ENCODE peak calls at places on chromosome 10, in nine cellular contexts. T is LoVo; M is stimulated activated CD8-positive, alpha-beta memory T cell treated with anti-CD3 and anti-CD28 coated beads, Interleukin-2, amount 100 ng/mL, for 1 hour; D is activated effector memory CD4-positive, alpha-beta T cell treated with Interleukin-2 at 50 U/mL for 16 hours; W is AG08395; X is NCI-H748 treated with DMSO at 0.1 percent for 48 hours; E is NCI-H345; K is caudate nucleus; R is globus pallidus. J is an unnamed sample.

GRCh38 chr10:43960477-43960876 is 311.8 kb upstream of the ZNF32 start:
- DNase-seq in M (no peak), X (no peak), R (no peak), T (no peak), D (no peak), E (no peak), K (no peak), W (no peak), J (no peak)

GRCh38 chr10:80318742-80319141 is 29.3 kb upstream of the MAT1A start:
- DNase-seq in D (no peak), W (no peak), M (no peak), K (no peak), R (no peak), E (no peak), X (no peak), T (no peak), J (no peak)

GRCh38 chr10:12165036-12165435 is 30.7 kb downstream of the NUDT5 start:
- DNase-seq in D (no peak), T (no peak), X (no peak), M (no peak), K (no peak), E (no peak), W (no peak), R (peak; percentile 64), J (no peak)

GRCh38 chr10:16856567-16856966 is 39.3 kb upstream of the RSU1 start:
- DNase-seq in X (no peak), M (no peak), R (no peak), D (no peak), W (no peak), E (no peak), K (no peak), T (no peak), J (no peak)

GRCh38 chr10:31362023-31362641 is 43.1 kb downstream of the ZEB1 start:
- DNase-seq in T (no peak), M (no peak), W (no peak), X (no peak), D (no peak), R (no peak), K (no peak), E (no peak), J (no peak)

GRCh38 chr10:129622736-129623135 is 155.7 kb downstream of the MGMT start:
- DNase-seq in T (no peak), D (no peak), M (no peak), R (no peak), E (no peak), K (no peak), W (no peak), X (no peak), J (no peak)

GRCh38 chr10:60487543-60487942 is 97.9 kb upstream of the ANK3 start:
- DNase-seq in K (no peak), X (no peak), E (no peak), W (no peak), M (no peak), T (no peak), D (no peak), R (no peak), J (no peak)

GRCh38 chr10:7593068-7593467 is 73.7 kb downstream of the ITIH5 start:
- DNase-seq in X (no peak), T (no peak), R (peak; percentile 19), M (no peak), E (no peak), W (peak; percentile 54), K (no peak), D (no peak), J (no peak)

GRCh38 chr10:116654816-116655215 is 34.1 kb downstream of the PNLIPRP2 start:
- DNase-seq in D (no peak), K (no peak), W (no peak), T (no peak), R (no peak), M (no peak), E (no peak), X (no peak), J (no peak)

GRCh38 chr10:47364366-47364765 is 16.2 kb downstream of the RBP3 start:
- DNase-seq in K (no peak), E (peak; percentile 63), M (no peak), W (no peak), D (no peak), X (peak; percentile 10), R (no peak), T (peak; percentile 4), J (peak; percentile 47)

GRCh38 chr10:123526356-123527079 is 139.6 kb upstream of the GPR26 start:
- DNase-seq in R (no peak), E (no peak), M (no peak), K (no peak), X (no peak), W (no peak), D (no peak), T (no peak), J (no peak)

GRCh38 chr10:88522715-88523114 is 60.4 kb downstream of the RNLS start:
- DNase-seq in K (no peak), R (no peak), T (no peak), D (no peak), W (no peak), X (no peak), E (no peak), M (no peak), J (no peak)

GRCh38 chr10:47451998-47452494 is 31.9 kb downstream of the ANXA8 start:
- DNase-seq in R (no peak), E (no peak), K (no peak), T (no peak), M (no peak), X (no peak), W (no peak), D (no peak), J (no peak)

GRCh38 chr10:93580824-93581223 is 14.4 kb downstream of the FFAR4 start:
- DNase-seq in R (no peak), X (no peak), K (peak; percentile 12), W (no peak), M (no peak), D (no peak), E (peak; percentile 11), T (no peak), J (no peak)

GRCh38 chr10:112778579-112778978 is 171.5 kb upstream of the TCF7L2 start:
- DNase-seq in X (no peak), W (no peak), M (no peak), R (no peak), K (no peak), E (no peak), T (peak; percentile 65), D (no peak), J (no peak)

GRCh38 chr10:58666024-58666423 is 153.4 kb downstream of the BICC1 start:
- DNase-seq in T (peak; percentile 15), D (no peak), X (no peak), M (no peak), R (no peak), K (no peak), W (no peak), E (no peak), J (no peak)

GRCh38 chr10:21506351-21506750 is 19.1 kb downstream of the SKIDA1 start:
- DNase-seq in M (no peak), W (no peak), K (no peak), R (no peak), X (no peak), D (no peak), T (no peak), E (no peak), J (no peak)

GRCh38 chr10:72694476-72695369 is 2.8 kb downstream of the MCU start:
- DNase-seq in M (no peak), R (peak; percentile 42), D (no peak), T (no peak), W (peak; percentile 40), K (no peak), X (no peak), E (no peak), J (no peak)

GRCh38 chr10:58512470-58513188 is at the start of gene BICC1:
- DNase-seq in K (peak; percentile 40), T (peak; percentile 30), M (no peak), E (peak; percentile 61), X (peak; percentile 35), D (no peak), W (peak; percentile 65), R (peak; percentile 26), J (no peak)

GRCh38 chr10:63267414-63268138 is 134.4 kb downstream of the NRBF2 start:
- DNase-seq in T (peak; percentile 69), R (peak; percentile 70), E (no peak), K (no peak), M (no peak), X (no peak), W (peak; percentile 49), D (no peak), J (peak; percentile 35)